ENCODE peak calls at places on chromosomes 2 and 18, in eight cellular contexts. T is activated naive CD8-positive, alpha-beta T cell treated with anti-CD3 and anti-CD28 coated beads, Interleukin-2, amount 50 U/mL, for 24 hours; H is GM20000; W is cardiac septum; J is IMR-90; L is H4; U is NCI-H524; N is HFFc6. M is an unnamed sample.

GRCh38 chr2:120957905-120958304 is 222.2 kb downstream of the GLI2 start:
- DNase-seq in T (no peak), H (no peak), W (no peak), J (no peak), L (no peak), U (no peak), N (no peak), M (no peak)

GRCh38 chr2:237411683-237412349 is 2.1 kb downstream of the COL6A3 start:
- DNase-seq in T (no peak), H (no peak), W (no peak), J (peak; percentile 70), L (peak; percentile 43), U (no peak), N (no peak), M (no peak)

GRCh38 chr2:15315411-15315810 is 245.7 kb downstream of the NBAS start:
- DNase-seq in T (no peak), H (no peak), W (no peak), J (no peak), L (no peak), U (no peak), N (no peak), M (no peak)

GRCh38 chr18:13137939-13138821 is 80.4 kb upstream of the LDLRAD4 start:
- DNase-seq in T (peak; percentile 60), H (peak; percentile 92), W (peak; percentile 81), J (peak; percentile 8), L (no peak), U (no peak), N (no peak), M (no peak)

GRCh38 chr2:191618046-191618788 is 59.7 kb upstream of the NABP1 start:
- DNase-seq in T (no peak), H (no peak), W (no peak), J (no peak), L (no peak), U (no peak), N (no peak), M (no peak)

GRCh38 chr2:120498576-120499394 is 152.8 kb downstream of the INHBB start:
- DNase-seq in T (no peak), H (no peak), W (no peak), J (no peak), L (no peak), U (no peak), N (no peak), M (no peak)

GRCh38 chr2:20676353-20677215 is 9.6 kb downstream of the GDF7 start:
- DNase-seq in T (no peak), H (no peak), W (peak; percentile 41), J (no peak), L (no peak), U (no peak), N (no peak), M (no peak)

GRCh38 chr2:232133078-232133477 is 171.6 kb downstream of the DIS3L2 start:
- DNase-seq in T (no peak), H (no peak), W (no peak), J (no peak), L (no peak), U (no peak), N (no peak), M (no peak)

GRCh38 chr18:36688020-36688965 is 140.5 kb downstream of the TPGS2 start:
- DNase-seq in T (peak; percentile 54), H (peak; percentile 65), W (no peak), J (peak; percentile 74), L (peak; percentile 39), U (peak; percentile 62), N (peak; percentile 62), M (no peak)

GRCh38 chr2:224796695-224797305 is 80.6 kb upstream of the CCDC195 start:
- DNase-seq in T (no peak), H (no peak), W (no peak), J (no peak), L (no peak), U (no peak), N (no peak), M (no peak)

GRCh38 chr2:238857929-238858328 is 10.0 kb downstream of the TWIST2 start:
- DNase-seq in T (no peak), H (no peak), W (no peak), J (no peak), L (no peak), U (no peak), N (no peak), M (no peak)

GRCh38 chr18:12010187-12010802 is 29.0 kb downstream of the IMPA2 start:
- DNase-seq in T (no peak), H (no peak), W (no peak), J (no peak), L (no peak), U (no peak), N (no peak), M (no peak)